ENCODE peak calls at places on chromosome 5, in five cellular contexts. E, W, K, A and M are unnamed samples.

GRCh38 chr5:132237670-132238069 is 10.0 kb upstream of the P4HA2 start:
- DNase-seq in E (no peak), W (no peak), K (no peak), A (no peak), M (no peak)

GRCh38 chr5:66769030-66769733 is 173.0 kb downstream of the MAST4 start:
- DNase-seq in E (no peak), W (no peak), K (no peak), A (no peak), M (no peak)

GRCh38 chr5:54718647-54719046 is 201.1 kb downstream of the SNX18 start:
- DNase-seq in E (no peak), W (no peak), K (peak), A (no peak), M (no peak)

GRCh38 chr5:10564838-10565784 is 1.2 kb downstream of the ANKRD33B start:
- DNase-seq in E (no peak), W (peak), K (no peak), A (peak), M (no peak)

GRCh38 chr5:152007556-152007955 is 82.9 kb upstream of the GLRA1 start:
- DNase-seq in E (no peak), W (no peak), K (no peak), A (no peak), M (no peak)

GRCh38 chr5:149853019-149853648 is 91.5 kb downstream of the PDE6A start:
- DNase-seq in E (peak), W (peak), K (peak), A (peak), M (peak)

GRCh38 chr5:64210866-64211265 is 45.2 kb downstream of the RNF180 start:
- DNase-seq in E (no peak), W (no peak), K (peak), A (no peak), M (no peak)

GRCh38 chr5:95963650-95964410 is 2.2 kb upstream of the ELL2 start:
- DNase-seq in E (no peak), W (no peak), K (peak), A (no peak), M (no peak)

GRCh38 chr5:144331361-144331760 is 160.7 kb downstream of the KCTD16 start:
- DNase-seq in E (no peak), W (no peak), K (no peak), A (no peak), M (no peak)

GRCh38 chr5:144333336-144333920 is 162.8 kb downstream of the KCTD16 start:
- DNase-seq in E (no peak), W (no peak), K (no peak), A (no peak), M (no peak)

GRCh38 chr5:144335561-144335960 is 164.9 kb downstream of the KCTD16 start:
- DNase-seq in E (no peak), W (no peak), K (no peak), A (no peak), M (no peak)

GRCh38 chr5:144328980-144329379 is 158.3 kb downstream of the KCTD16 start:
- DNase-seq in E (no peak), W (no peak), K (no peak), A (no peak), M (no peak)

DNA sequence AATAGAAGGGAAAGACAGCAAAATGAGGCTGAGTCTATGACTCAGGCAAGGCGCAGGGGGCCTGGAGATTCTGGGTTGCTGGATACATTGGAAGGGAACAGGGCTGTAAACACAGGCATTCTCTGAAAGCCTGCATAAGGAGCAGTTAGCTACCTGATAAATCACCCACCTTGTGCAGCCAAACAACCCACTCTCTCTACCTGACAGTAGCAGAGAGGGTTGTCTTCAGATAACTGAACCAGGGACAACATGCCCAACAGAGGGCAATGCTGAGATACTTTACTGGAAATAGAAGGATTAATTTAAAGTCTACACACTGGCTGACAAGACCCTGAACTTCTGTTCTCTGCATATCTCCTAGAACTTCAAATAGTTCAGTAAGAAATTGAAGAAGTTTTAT is 161.6 kb downstream of the KCTD16 start:
- DNase-seq in E (no peak), W (peak), K (no peak), A (no peak), M (no peak)
- TF ChIP-seq CTCF in E (no peak), W (no peak), K (no peak), A (peak), M (no peak)

DNA sequence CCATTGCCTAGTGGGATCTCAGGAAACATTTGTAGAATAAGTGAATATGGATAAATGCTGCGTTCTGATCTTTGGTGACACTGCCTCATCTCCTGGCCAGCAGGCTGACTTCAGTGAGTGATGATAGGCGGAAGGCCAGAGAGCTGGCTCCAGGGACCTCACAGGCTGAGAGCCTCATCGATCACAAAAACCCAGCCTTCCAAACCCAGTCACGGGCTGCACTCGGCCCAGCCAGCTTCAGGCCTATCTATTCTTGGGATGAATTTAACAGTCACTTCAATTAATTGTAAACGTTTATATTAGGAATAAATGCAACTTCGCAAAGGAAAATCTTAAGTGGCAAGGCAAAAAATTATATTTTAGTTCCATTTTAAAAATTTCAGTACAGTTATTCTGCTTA is 201.6 kb downstream of the IRX2 start:
- DNase-seq in E (no peak), W (no peak), K (no peak), A (no peak), M (no peak)
- TF ChIP-seq CTCF in E (no peak), W (no peak), K (no peak), A (no peak), M (no peak)

DNA sequence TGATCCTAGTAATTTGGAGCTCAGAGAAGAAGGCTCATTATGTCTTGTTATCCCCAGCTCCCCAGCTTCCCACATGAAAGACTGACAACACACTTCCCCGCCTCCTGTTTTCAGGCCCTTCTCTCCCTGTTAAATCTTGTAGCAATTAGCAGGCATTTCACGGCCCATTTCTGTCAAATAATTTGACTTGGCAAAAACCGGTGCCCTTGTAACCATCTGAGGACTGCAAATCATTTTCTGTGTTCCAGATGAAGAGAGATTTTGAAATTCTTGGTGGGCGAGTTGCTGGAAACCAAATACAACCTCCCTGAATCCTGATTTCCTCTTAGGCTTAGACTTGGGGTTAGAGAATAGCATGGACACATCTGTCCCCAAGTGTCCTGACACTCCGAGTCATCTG is 109.7 kb downstream of the MSX2 start:
- DNase-seq in E (no peak), W (no peak), K (no peak), A (no peak), M (no peak)
- TF ChIP-seq CTCF in E (no peak), W (no peak), K (no peak), A (no peak), M (no peak)

DNA sequence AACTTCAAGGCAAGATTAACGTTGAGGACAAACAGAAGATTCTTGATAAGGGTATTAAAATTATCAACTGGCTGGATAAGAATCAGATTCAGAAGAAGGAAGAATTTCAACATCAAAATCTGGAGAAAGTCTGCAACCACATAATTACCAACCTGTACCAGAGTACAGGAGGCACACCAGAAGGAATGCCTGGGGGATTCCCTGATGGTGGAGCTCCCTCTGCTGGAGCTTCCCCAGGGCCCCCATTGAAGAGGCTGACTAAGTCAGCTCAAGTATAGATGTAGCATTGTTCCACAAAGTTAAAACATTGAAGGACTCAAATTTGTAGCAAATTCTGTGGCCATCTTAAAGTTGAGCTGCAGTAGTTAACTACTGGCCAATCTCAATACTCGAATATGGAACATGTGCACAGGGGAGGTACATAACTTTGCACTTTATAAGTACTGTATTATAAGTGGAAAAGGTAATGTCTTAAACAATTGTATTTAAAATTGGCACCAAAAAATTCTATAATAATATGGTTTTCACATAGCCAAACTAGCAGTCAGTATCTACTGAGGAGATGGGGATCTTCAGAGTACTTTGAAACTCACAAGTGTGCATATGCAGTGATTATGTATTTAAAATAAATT is 237.5 kb downstream of the CHSY3 start:
- DNase-seq in E (no peak), W (peak), K (peak), A (peak), M (no peak)
- TF ChIP-seq CTCF in E (no peak), W (peak), K (peak), A (peak), M (no peak)

GRCh38 chr5:167971706-167972105 is 319.7 kb upstream of the WWC1 start:
- DNase-seq in E (no peak), W (no peak), K (no peak), A (no peak), M (no peak)

GRCh38 chr5:167968784-167969183 is 322.7 kb upstream of the WWC1 start:
- DNase-seq in E (no peak), W (no peak), K (no peak), A (no peak), M (no peak)

GRCh38 chr5:167973126-167973525 is 318.3 kb upstream of the WWC1 start:
- DNase-seq in E (no peak), W (no peak), K (no peak), A (no peak), M (no peak)

GRCh38 chr5:167967494-167968180 is 323.8 kb upstream of the WWC1 start:
- DNase-seq in E (no peak), W (no peak), K (no peak), A (no peak), M (no peak)

GRCh38 chr5:167970002-167970401 is 321.4 kb upstream of the WWC1 start:
- DNase-seq in E (no peak), W (no peak), K (peak), A (no peak), M (no peak)
- TF ChIP-seq CTCF in E (no peak), W (no peak), K (peak), A (no peak), M (no peak)